ENCODE peak calls at places on chromosomes 16 and 17, in ten cellular contexts. P, Y, E, N, H, M, R, V, Z and A are unnamed samples.

GRCh38 chr17:33732116-33732515 is 439.0 kb upstream of the ASIC2 start:
- DNase-seq in P (no peak), Y (no peak), E (no peak), N (peak), H (no peak), M (no peak), R (no peak), V (no peak), Z (no peak), A (no peak)

GRCh38 chr16:48958681-48959080 is 323.0 kb downstream of the CBLN1 start:
- DNase-seq in P (no peak), Y (no peak), E (no peak), N (no peak), H (no peak), M (no peak), R (no peak), V (no peak), Z (no peak), A (no peak)

GRCh38 chr16:82323171-82323570 is 153.1 kb upstream of the MPHOSPH6 start:
- DNase-seq in P (no peak), Y (no peak), E (no peak), N (no peak), H (no peak), M (no peak), R (no peak), V (no peak), Z (no peak), A (no peak)

GRCh38 chr16:87897563-87898505 is 28.5 kb upstream of the SLC7A5 start:
- DNase-seq in P (no peak), Y (peak), E (no peak), N (no peak), H (no peak), M (no peak), R (no peak), V (peak), Z (peak), A (no peak)

GRCh38 chr16:9836118-9836736 is 346.0 kb downstream of the GRIN2A start:
- DNase-seq in P (no peak), Y (no peak), E (peak), N (peak), H (no peak), M (no peak), R (no peak), V (no peak), Z (no peak), A (no peak)

GRCh38 chr17:68697850-68698313 is 96.7 kb upstream of the FAM20A start:
- DNase-seq in P (no peak), Y (no peak), E (no peak), N (peak), H (peak), M (no peak), R (no peak), V (no peak), Z (no peak), A (no peak)

GRCh38 chr17:1946021-1946932 is 78.9 kb downstream of the RTN4RL1 start:
- DNase-seq in P (no peak), Y (no peak), E (no peak), N (no peak), H (no peak), M (no peak), R (no peak), V (no peak), Z (no peak), A (no peak)

GRCh38 chr17:42748906-42749798 is 4.3 kb upstream of the EZH1 start:
- DNase-seq in P (no peak), Y (no peak), E (no peak), N (no peak), H (no peak), M (no peak), R (no peak), V (no peak), Z (no peak), A (no peak)

GRCh38 chr16:1862394-1862793 is 9.6 kb downstream of the MEIOB start:
- DNase-seq in P (no peak), Y (no peak), E (no peak), N (no peak), H (no peak), M (no peak), R (no peak), V (no peak), Z (no peak), A (no peak)

GRCh38 chr17:60577147-60577925 is 22.7 kb upstream of the PPM1D start:
- DNase-seq in P (no peak), Y (no peak), E (peak), N (no peak), H (no peak), M (no peak), R (peak), V (no peak), Z (no peak), A (no peak)

GRCh38 chr17:64202683-64203430 is 60.2 kb downstream of the TEX2 start:
- DNase-seq in P (no peak), Y (no peak), E (peak), N (no peak), H (no peak), M (no peak), R (no peak), V (no peak), Z (no peak), A (no peak)

GRCh38 chr16:27369806-27370205 is 32.2 kb upstream of the IL21R start:
- DNase-seq in P (no peak), Y (no peak), E (no peak), N (no peak), H (no peak), M (no peak), R (no peak), V (no peak), Z (no peak), A (no peak)